ENCODE peak calls at places on chromosomes 4 and X, in seven cellular contexts. W is NCI-H1930; V is Karpas-422; Y is naive thymus-derived CD4-positive, alpha-beta T cell; P is endothelial cell; C is NCI-H460; G is RKO. O is an unnamed sample.

GRCh38 chr4:155809835-155810234 is 51.0 kb downstream of the GUCY1B1 start:
- DNase-seq in V (peak), C (peak), P (no peak), Y (peak), W (peak), G (peak), O (peak)

GRCh38 chr4:156594619-156595018 is 377.0 kb downstream of the PDGFC start:
- DNase-seq in G (no peak), Y (no peak), P (no peak), V (no peak), C (no peak), W (no peak), O (peak)

GRCh38 chrX:154372612-154373022 is 1.8 kb downstream of the FLNA start:
- DNase-seq in Y (no peak), C (no peak), V (peak), W (no peak), P (no peak), G (peak), O (no peak)

GRCh38 chr4:23278845-23279244 is 586.1 kb downstream of the GBA3 start:
- DNase-seq in W (no peak), P (no peak), V (peak), Y (no peak), C (no peak), G (no peak), O (no peak)

GRCh38 chr4:80215449-80216052 is 18.2 kb downstream of the PRDM8 start:
- DNase-seq in Y (peak), W (peak), V (peak), P (no peak), C (peak), G (peak), O (peak)

GRCh38 chrX:19565605-19566004 is 50.3 kb upstream of the MAP3K15 start:
- DNase-seq in Y (no peak), C (no peak), G (no peak), W (no peak), V (no peak), P (no peak), O (no peak)

GRCh38 chrX:18098704-18099103 is 122.0 kb downstream of the BEND2 start:
- DNase-seq in C (no peak), G (no peak), P (no peak), V (no peak), W (no peak), Y (no peak), O (no peak)

GRCh38 chrX:46244451-46244850 is 300.8 kb downstream of the ZNF674 start:
- DNase-seq in Y (no peak), C (no peak), W (no peak), V (no peak), P (no peak), G (no peak), O (no peak)

GRCh38 chr4:81786063-81786763 is 314.5 kb upstream of the RASGEF1B start:
- DNase-seq in P (no peak), Y (no peak), C (peak), W (peak), V (no peak), G (no peak), O (no peak)

GRCh38 chr4:23956601-23957364 is 66.9 kb upstream of the PPARGC1A start:
- DNase-seq in G (peak), W (no peak), C (no peak), P (no peak), V (no peak), Y (no peak), O (peak)

GRCh38 chrX:46840946-46841740 is 4.3 kb downstream of the RP2 start:
- DNase-seq in P (no peak), C (no peak), W (no peak), G (no peak), V (peak), Y (no peak), O (no peak)

GRCh38 chrX:9785944-9786741 is at the start of gene SHROOM2:
- DNase-seq in Y (no peak), P (peak), C (no peak), W (no peak), G (no peak), V (no peak), O (no peak)

GRCh38 chr4:133801858-133802257 is 399.7 kb downstream of the PABPC4L start:
- DNase-seq in C (no peak), Y (no peak), V (no peak), W (no peak), P (no peak), G (no peak), O (no peak)

GRCh38 chr4:86942185-86942666 is 7.4 kb downstream of the AFF1 start:
- DNase-seq in C (no peak), Y (no peak), V (no peak), P (no peak), G (peak), W (no peak), O (no peak)

GRCh38 chrX:64205441-64205734 is at the start of gene AMER1:
- DNase-seq in V (no peak), Y (no peak), P (no peak), G (peak), C (no peak), W (no peak), O (no peak)

GRCh38 chrX:101206471-101206870 is 13.1 kb upstream of the DRP2 start:
- DNase-seq in Y (peak), C (peak), W (no peak), G (peak), P (no peak), V (peak), O (peak)

GRCh38 chrX:24266996-24267395 is 46.9 kb downstream of the SUPT20HL2 start:
- DNase-seq in C (peak), G (peak), W (no peak), P (no peak), V (no peak), Y (no peak), O (no peak)

GRCh38 chr4:151165205-151166000 is 66.0 kb downstream of the RPS3A start:
- DNase-seq in V (no peak), Y (no peak), C (no peak), W (no peak), G (no peak), P (no peak), O (peak)

GRCh38 chr4:123994917-123995316 is 598.3 kb downstream of the SPRY1 start:
- DNase-seq in G (no peak), W (no peak), V (no peak), P (no peak), Y (no peak), C (no peak), O (peak)

GRCh38 chrX:1528186-1528883 is 8.7 kb downstream of the P2RY8 start:
- DNase-seq in G (no peak), C (no peak), Y (no peak), P (no peak), V (no peak), W (no peak), O (no peak)

GRCh38 chrX:78119521-78120227 is 15.6 kb downstream of the PGK1 start:
- DNase-seq in W (no peak), V (no peak), G (no peak), P (no peak), Y (no peak), C (no peak), O (no peak)

GRCh38 chrX:108019382-108019857 is 25.4 kb upstream of the VSIG1 start:
- DNase-seq in P (no peak), W (no peak), G (no peak), C (no peak), V (no peak), Y (peak), O (no peak)

GRCh38 chr4:80619070-80619674 is 283.6 kb downstream of the CFAP299 start:
- DNase-seq in Y (no peak), C (no peak), V (peak), W (no peak), P (peak), G (peak), O (peak)

GRCh38 chrX:28586291-28586690 is 955 bp upstream of the IL1RAPL1 start:
- DNase-seq in P (peak), W (no peak), Y (no peak), C (no peak), V (no peak), G (no peak), O (no peak)

GRCh38 chrX:53595266-53595810 is 91.2 kb downstream of the HUWE1 start:
- DNase-seq in Y (no peak), V (no peak), C (no peak), P (no peak), W (no peak), G (no peak), O (no peak)

GRCh38 chr4:137545461-137545861 is 13.2 kb upstream of the PCDH18 start:
- DNase-seq in Y (no peak), V (no peak), P (no peak), G (no peak), W (no peak), C (no peak), O (peak)

GRCh38 chrX:130543603-130544002 is 141.8 kb downstream of the RBMX2 start:
- DNase-seq in W (no peak), V (no peak), Y (no peak), G (no peak), C (no peak), P (no peak), O (no peak)

GRCh38 chr4:48227662-48228061 is 42.0 kb downstream of the TEC start:
- DNase-seq in Y (no peak), C (no peak), W (no peak), V (no peak), P (no peak), G (no peak), O (no peak)

GRCh38 chrX:1392376-1393130 is 640 bp upstream of the SLC25A6 start:
- DNase-seq in Y (no peak), C (peak), W (no peak), G (peak), V (peak), P (peak), O (peak)

GRCh38 chr4:42678512-42678911 is 21.6 kb upstream of the ATP8A1 start:
- DNase-seq in C (no peak), W (no peak), Y (no peak), G (no peak), V (no peak), P (no peak), O (no peak)

GRCh38 chr4:177047070-177047850 is 254.5 kb upstream of the VEGFC start:
- DNase-seq in W (peak), P (peak), C (peak), Y (no peak), G (peak), V (peak), O (peak)

GRCh38 chrX:73562458-73562857 is 539 bp upstream of the CHIC1 start:
- DNase-seq in Y (no peak), P (no peak), W (no peak), V (peak), C (no peak), G (peak), O (no peak)

GRCh38 chrX:7109838-7110793 is 37.4 kb upstream of the STS start:
- DNase-seq in P (no peak), G (no peak), Y (no peak), V (peak), W (no peak), C (no peak), O (no peak)

GRCh38 chr4:5747746-5748365 is 36.9 kb downstream of the EVC start:
- DNase-seq in G (peak), W (no peak), P (no peak), Y (no peak), C (no peak), V (no peak), O (no peak)

GRCh38 chrX:40104649-40105015 is 6.9 kb upstream of the BCOR start:
- DNase-seq in G (peak), P (no peak), V (peak), Y (no peak), W (no peak), C (no peak), O (no peak)

GRCh38 chr4:156298230-156298629 is 344.6 kb upstream of the CTSO start:
- DNase-seq in G (no peak), P (peak), Y (no peak), V (no peak), W (no peak), C (no peak), O (no peak)

GRCh38 chr4:79281577-79282359 is 44.1 kb downstream of the NAA11 start:
- DNase-seq in W (no peak), G (no peak), C (no peak), V (no peak), P (no peak), Y (no peak), O (no peak)

O was measured in SK-MEL-5.